ENCODE peak calls at places on chromosome 3, in five cellular contexts. O is kidney epithelial cell, M is iPS DF 6.9, Q is AG04450, Y is A549. G is an unnamed sample.

GRCh38 chr3:32544894-32545293 is 25.8 kb downstream of the DYNC1LI1 start:
- DNase-seq in M (no peak), O (no peak), Y (peak; percentile 17), Q (no peak), G (no peak)

GRCh38 chr3:71461098-71461497 is 122.4 kb downstream of the FOXP1 start:
- DNase-seq in O (no peak), M (no peak), Y (no peak), Q (no peak), G (peak; percentile 28)

GRCh38 chr3:46666471-46666845 is 27.0 kb downstream of the ALS2CL start:
- DNase-seq in Y (no peak), O (no peak), Q (no peak), M (no peak), G (no peak)

GRCh38 chr3:107525101-107525953 is 2.6 kb downstream of the BBX start:
- DNase-seq in Q (no peak), Y (peak; percentile 6), M (no peak), O (no peak), G (peak; percentile 27)

GRCh38 chr3:10000686-10001085 is 14.0 kb upstream of the EMC3 start:
- DNase-seq in Q (no peak), O (no peak), M (no peak), Y (no peak), G (no peak)

GRCh38 chr3:51585197-51585596 is 46.7 kb downstream of the RAD54L2 start:
- DNase-seq in Y (no peak), Q (no peak), M (no peak), O (no peak), G (no peak)

GRCh38 chr3:88113311-88114162 is 36.2 kb upstream of the C3orf38 start:
- DNase-seq in O (peak; percentile 21), Q (peak; percentile 42), M (peak; percentile 43), Y (peak; percentile 72), G (peak; percentile 86)

GRCh38 chr3:52053307-52054304 is 2.8 kb downstream of the DUSP7 start:
- DNase-seq in Q (no peak), Y (no peak), O (no peak), M (no peak), G (peak; percentile 49)

GRCh38 chr3:123767020-123767394 is 117.1 kb downstream of the MYLK start:
- DNase-seq in Y (no peak), O (no peak), Q (no peak), M (no peak), G (no peak)

GRCh38 chr3:43001094-43001553 is 22.0 kb downstream of the GASK1A start:
- DNase-seq in O (no peak), M (no peak), Q (peak; percentile 87), Y (no peak), G (peak; percentile 11)

GRCh38 chr3:127090218-127091160 is 102.4 kb upstream of the PRR23E start:
- DNase-seq in O (no peak), Q (no peak), Y (no peak), M (no peak), G (no peak)

GRCh38 chr3:126197854-126198584 is 17.6 kb upstream of the ALDH1L1 start:
- DNase-seq in Q (peak; percentile 38), M (peak; percentile 37), Y (peak; percentile 72), O (no peak), G (peak; percentile 47)

GRCh38 chr3:100900671-100901070 is 92.5 kb downstream of the ABI3BP start:
- DNase-seq in M (no peak), Q (no peak), Y (no peak), O (no peak), G (peak; percentile 90)

GRCh38 chr3:107431048-107431297 is 53.7 kb downstream of the CCDC54 start:
- DNase-seq in M (no peak), Y (peak; percentile 46), Q (no peak), O (no peak), G (no peak)

GRCh38 chr3:47057212-47057671 is 77.8 kb downstream of the NBEAL2 start:
- DNase-seq in Q (no peak), M (no peak), Y (no peak), O (no peak), G (no peak)

GRCh38 chr3:16072420-16073110 is 101.9 kb upstream of the GALNT15 start:
- DNase-seq in O (no peak), M (no peak), Q (no peak), Y (no peak), G (peak; percentile 87)

GRCh38 chr3:168730073-168730472 is 634.3 kb upstream of the GOLIM4 start:
- DNase-seq in O (no peak), Y (no peak), Q (no peak), M (no peak), G (no peak)

GRCh38 chr3:101119535-101119934 is 126.3 kb upstream of the ABI3BP start:
- DNase-seq in M (no peak), Q (peak; percentile 43), O (no peak), Y (peak; percentile 7), G (peak; percentile 61)

GRCh38 chr3:111691293-111691909 is 96.3 kb upstream of the ZBED2 start:
- DNase-seq in O (no peak), Q (no peak), Y (peak; percentile 59), M (no peak), G (peak; percentile 73)

GRCh38 chr3:133474251-133474801 is 74.5 kb downstream of the BFSP2 start:
- DNase-seq in M (no peak), Y (no peak), Q (peak; percentile 83), O (no peak), G (no peak)

GRCh38 chr3:133258358-133258757 is 141.5 kb upstream of the BFSP2 start:
- DNase-seq in M (no peak), O (no peak), Q (no peak), Y (no peak), G (peak; percentile 1)

GRCh38 chr3:169668081-169668956 is 4.8 kb upstream of the MECOM start:
- DNase-seq in Y (peak; percentile 18), M (no peak), Q (no peak), O (no peak), G (peak; percentile 47)

GRCh38 chr3:181772166-181772565 is 60.4 kb downstream of the SOX2 start:
- DNase-seq in O (no peak), Y (no peak), M (no peak), Q (no peak), G (no peak)

GRCh38 chr3:32557640-32558352 is 12.9 kb downstream of the DYNC1LI1 start:
- DNase-seq in O (no peak), M (no peak), Y (peak; percentile 38), Q (no peak), G (peak; percentile 25)

GRCh38 chr3:191030491-191030890 is 168.0 kb upstream of the GMNC start:
- DNase-seq in M (no peak), Y (no peak), O (no peak), Q (no peak), G (no peak)

GRCh38 chr3:126102011-126102410 is 18.1 kb upstream of the SLC41A3 start:
- DNase-seq in M (no peak), Q (no peak), O (no peak), Y (no peak), G (no peak)

GRCh38 chr3:195319060-195319459 is 48.1 kb upstream of the XXYLT1 start:
- DNase-seq in O (no peak), Q (no peak), Y (peak; percentile 2), M (no peak), G (no peak)

GRCh38 chr3:32568953-32569352 is 1.7 kb downstream of the DYNC1LI1 start:
- DNase-seq in O (no peak), Y (no peak), Q (no peak), M (no peak), G (no peak)

GRCh38 chr3:187750513-187751123 is 5.3 kb upstream of the BCL6 start:
- DNase-seq in Q (no peak), Y (peak; percentile 32), O (no peak), M (no peak), G (peak; percentile 48)

GRCh38 chr3:175356899-175357324 is 497.8 kb downstream of the NAALADL2 start:
- DNase-seq in Y (peak; percentile 17), M (no peak), O (no peak), Q (no peak), G (peak; percentile 8)

GRCh38 chr3:186138272-186138981 is 29.5 kb upstream of the ETV5 start:
- DNase-seq in M (no peak), O (no peak), Y (no peak), Q (no peak), G (no peak)

G was measured in PC-3.